ENCODE peak calls at places on chromosome 5, in nine cellular contexts. I is fibroblast of lung, B is PC-3, D is adipocyte, A is neural progenitor cell, W is MM.1S, V is GM23248, T is HepG2, H is kidney. X is an unnamed sample. For H3K9me3, the result is how much of the 10 kb centered on the place peaks cover.

GRCh38 chr5:133569347-133569746 is 43.0 kb downstream of the FSTL4 start:
- DNase-seq in W (no peak), V (peak), B (peak), H (no peak), D (peak), A (no peak), T (no peak), I (no peak), X (no peak)

GRCh38 chr5:100186181-100186580 is 349.0 kb upstream of the FAM174A start:
- DNase-seq in A (peak), D (no peak), B (no peak), W (no peak), T (no peak), I (no peak), V (no peak), H (no peak), X (no peak)

GRCh38 chr5:42992035-42992570 is 48.0 kb downstream of the ANXA2R start:
- DNase-seq in A (peak), I (peak), T (peak), V (peak), B (no peak), W (peak), H (peak), D (peak), X (peak)

GRCh38 chr5:8843766-8844165 is 702.1 kb downstream of the SEMA5A start:
- DNase-seq in V (peak), W (no peak), D (peak), B (no peak), T (no peak), I (peak), H (no peak), A (peak), X (peak)

GRCh38 chr5:2169862-2170820 is 287.4 kb upstream of the IRX4 start:
- DNase-seq in B (no peak), A (no peak), V (no peak), D (no peak), T (no peak), H (no peak), W (no peak), I (no peak), X (no peak)

GRCh38 chr5:93349613-93350012 is 231.4 kb downstream of the NR2F1-AS1 start:
- DNase-seq in W (no peak), B (peak), V (peak), H (no peak), D (peak), I (peak), A (no peak), T (no peak), X (no peak)

GRCh38 chr5:10828241-10828640 is 67.2 kb upstream of the DAP start:
- DNase-seq in B (peak), V (peak), W (no peak), T (no peak), A (no peak), D (peak), H (no peak), I (peak), X (no peak)

GRCh38 chr5:170907758-170908157 is 45.9 kb downstream of the RANBP17 start:
- DNase-seq in A (no peak), T (no peak), B (no peak), H (no peak), I (peak), W (peak), V (peak), D (peak), X (peak)

GRCh38 chr5:149962040-149962439 is 1.5 kb downstream of the SLC26A2 start:
- DNase-seq in W (peak), V (peak), A (peak), D (peak), H (no peak), B (peak), T (peak), I (peak), X (peak)

GRCh38 chr5:34544403-34544802 is 111.7 kb upstream of the RAI14 start:
- DNase-seq in B (no peak), T (no peak), D (no peak), A (no peak), I (no peak), W (no peak), V (no peak), H (no peak), X (no peak)

GRCh38 chr5:34541067-34541466 is 115.1 kb upstream of the RAI14 start:
- DNase-seq in V (no peak), H (no peak), W (no peak), D (no peak), A (no peak), I (no peak), B (no peak), T (no peak), X (no peak)

GRCh38 chr5:34542818-34543217 is 113.3 kb upstream of the RAI14 start:
- DNase-seq in A (no peak), V (no peak), H (no peak), W (no peak), B (no peak), I (no peak), D (no peak), T (no peak), X (no peak)

GRCh38 chr5:34545164-34545563 is 111.0 kb upstream of the RAI14 start:
- DNase-seq in V (no peak), W (no peak), D (no peak), I (no peak), B (no peak), H (no peak), T (no peak), A (no peak), X (no peak)

GRCh38 chr5:34543687-34544086 is 112.4 kb upstream of the RAI14 start:
- DNase-seq in V (no peak), W (no peak), I (no peak), H (no peak), T (no peak), A (no peak), D (no peak), B (no peak), X (no peak)
- H3K9me3 ChIP-seq in V (under half), W (under half), I (under half), H (under half), T (under half), A (under half), D (under half), B (under half), X (under half)

GRCh38 chr5:41707853-41708603 is 162.2 kb downstream of the OXCT1 start:
- DNase-seq in V (peak), A (peak), W (peak), T (peak), I (peak), B (peak), D (peak), H (no peak), X (peak)
- H3K9ac ChIP-seq in V (no peak), A (no peak), W (no peak), T (no peak), I (no peak), B (no peak), D (no peak), H (no peak), X (no peak)

DNA sequence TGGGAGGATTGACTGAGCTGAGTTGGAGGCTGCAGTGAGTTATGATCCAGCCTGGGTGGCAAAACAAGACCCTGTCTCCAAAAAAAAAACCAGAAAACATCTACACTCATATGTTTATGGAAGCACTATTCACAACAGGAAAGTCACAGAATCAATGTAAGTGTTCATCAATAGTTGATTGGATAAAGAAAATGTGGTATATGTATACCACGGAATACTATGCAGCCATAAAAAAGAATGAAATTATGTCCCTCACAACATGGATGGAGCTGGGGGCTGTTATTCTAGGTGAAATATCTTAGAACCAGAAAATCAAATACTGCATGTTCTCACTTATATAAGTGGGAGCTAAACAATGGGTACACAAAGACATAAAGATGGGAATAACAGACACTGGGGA is 2.8 kb upstream of the SLC25A2 start:
- DNase-seq in B (no peak), V (no peak), T (no peak), I (no peak), A (no peak), D (no peak), W (no peak), H (no peak), X (no peak)
- H3K9me3 ChIP-seq in B (under half), V (under half), T (under half), I (under half), A (under half), D (half or more), W (under half), H (under half), X (half or more)

GRCh38 chr5:32810812-32811211 is 99.7 kb downstream of the NPR3 start:
- DNase-seq in T (no peak), B (no peak), D (peak), H (no peak), V (peak), W (no peak), A (no peak), I (peak), X (no peak)

GRCh38 chr5:32802764-32803163 is 91.6 kb downstream of the NPR3 start:
- DNase-seq in V (no peak), W (no peak), T (no peak), B (no peak), D (no peak), H (no peak), I (no peak), A (no peak), X (no peak)

GRCh38 chr5:32805966-32806626 is 95.0 kb downstream of the NPR3 start:
- DNase-seq in H (no peak), I (peak), B (peak), A (no peak), W (no peak), T (no peak), V (peak), D (peak), X (peak)
- H3K9ac ChIP-seq in H (no peak), I (peak), B (peak), A (no peak), W (no peak), T (no peak), V (peak), D (peak), X (peak)

GRCh38 chr5:140764177-140765020 is 21.5 kb upstream of the PCDHA1 start:
- DNase-seq in H (no peak), B (no peak), D (no peak), I (no peak), T (no peak), W (no peak), V (peak), A (no peak), X (peak)
- H3K9me3 ChIP-seq in H (under half), B (under half), D (half or more), I (under half), T (half or more), W (under half), V (under half), A (under half), X (half or more)

GRCh38 chr5:160493806-160494317 is 72.2 kb downstream of the PTTG1 start:
- DNase-seq in V (peak), B (no peak), D (no peak), W (no peak), T (no peak), A (no peak), H (no peak), I (no peak), X (no peak)
- H3K9ac ChIP-seq in V (no peak), B (no peak), D (no peak), W (no peak), T (no peak), A (no peak), H (no peak), I (no peak), X (no peak)